ENCODE peak calls at places on chromosome 3, in six cellular contexts. One of them, this sample, is unnamed.

GRCh38 chr3:181752202-181752671 is 40.5 kb downstream of the SOX2 start:
- DNase-seq in NCI-H1092 treated with DMSO at 0.1 percent for 48 hours: no peak
- DNase-seq in GM10248: no peak
- DNase-seq in mucosa of gallbladder: no peak
- DNase-seq in AG10803: no peak
- DNase-seq in pons: peak
- DNase-seq in this sample: no peak

GRCh38 chr3:143716731-143717130 is 131.5 kb downstream of the SLC9A9 start:
- DNase-seq in pons: no peak
- DNase-seq in NCI-H1092 treated with DMSO at 0.1 percent for 48 hours: no peak
- DNase-seq in mucosa of gallbladder: no peak
- DNase-seq in GM10248: no peak
- DNase-seq in AG10803: no peak
- DNase-seq in this sample: no peak

GRCh38 chr3:43968465-43968864 is 273.2 kb upstream of the TOPAZ1 start:
- DNase-seq in NCI-H1092 treated with DMSO at 0.1 percent for 48 hours: no peak
- DNase-seq in AG10803: no peak
- DNase-seq in mucosa of gallbladder: no peak
- DNase-seq in pons: no peak
- DNase-seq in GM10248: no peak
- DNase-seq in this sample: no peak

GRCh38 chr3:178536271-178537079 is at the start of gene KCNMB2:
- DNase-seq in pons: peak
- DNase-seq in GM10248: no peak
- DNase-seq in NCI-H1092 treated with DMSO at 0.1 percent for 48 hours: peak
- DNase-seq in AG10803: no peak
- DNase-seq in mucosa of gallbladder: no peak
- DNase-seq in this sample: no peak

GRCh38 chr3:197942956-197943556 is 6.9 kb upstream of the RPL35A start:
- DNase-seq in mucosa of gallbladder: no peak
- DNase-seq in pons: peak
- DNase-seq in AG10803: peak
- DNase-seq in GM10248: peak
- DNase-seq in NCI-H1092 treated with DMSO at 0.1 percent for 48 hours: peak
- DNase-seq in this sample: no peak

GRCh38 chr3:140765246-140765645 is 87.4 kb downstream of the TRIM42 start:
- DNase-seq in NCI-H1092 treated with DMSO at 0.1 percent for 48 hours: no peak
- DNase-seq in AG10803: peak
- DNase-seq in GM10248: no peak
- DNase-seq in mucosa of gallbladder: no peak
- DNase-seq in pons: no peak
- DNase-seq in this sample: no peak

GRCh38 chr3:180409883-180410282 is 192.1 kb upstream of the TTC14 start:
- DNase-seq in NCI-H1092 treated with DMSO at 0.1 percent for 48 hours: no peak
- DNase-seq in mucosa of gallbladder: no peak
- DNase-seq in pons: no peak
- DNase-seq in AG10803: no peak
- DNase-seq in GM10248: no peak
- DNase-seq in this sample: no peak

GRCh38 chr3:51932471-51933370 is 9.0 kb downstream of the RRP9 start:
- DNase-seq in AG10803: no peak
- DNase-seq in pons: no peak
- DNase-seq in GM10248: no peak
- DNase-seq in mucosa of gallbladder: no peak
- DNase-seq in NCI-H1092 treated with DMSO at 0.1 percent for 48 hours: no peak
- DNase-seq in this sample: peak

GRCh38 chr3:46674031-46674592 is 19.4 kb downstream of the ALS2CL start:
- DNase-seq in mucosa of gallbladder: no peak
- DNase-seq in NCI-H1092 treated with DMSO at 0.1 percent for 48 hours: no peak
- DNase-seq in AG10803: no peak
- DNase-seq in GM10248: no peak
- DNase-seq in pons: no peak
- DNase-seq in this sample: no peak

GRCh38 chr3:120875989-120876388 is 32.0 kb upstream of the STXBP5L start:
- DNase-seq in AG10803: no peak
- DNase-seq in NCI-H1092 treated with DMSO at 0.1 percent for 48 hours: no peak
- DNase-seq in pons: no peak
- DNase-seq in GM10248: no peak
- DNase-seq in mucosa of gallbladder: no peak
- DNase-seq in this sample: no peak

GRCh38 chr3:111392911-111393351 is 149.1 kb upstream of the CD96 start:
- DNase-seq in mucosa of gallbladder: peak
- DNase-seq in pons: no peak
- DNase-seq in NCI-H1092 treated with DMSO at 0.1 percent for 48 hours: no peak
- DNase-seq in GM10248: no peak
- DNase-seq in AG10803: no peak
- DNase-seq in this sample: no peak

GRCh38 chr3:139524841-139525538 is 14.6 kb downstream of the RBP1 start:
- DNase-seq in GM10248: no peak
- DNase-seq in mucosa of gallbladder: peak
- DNase-seq in pons: no peak
- DNase-seq in NCI-H1092 treated with DMSO at 0.1 percent for 48 hours: no peak
- DNase-seq in AG10803: no peak
- DNase-seq in this sample: no peak

GRCh38 chr3:40669176-40669575 is 144.4 kb downstream of the ZNF621 start:
- DNase-seq in AG10803: no peak
- DNase-seq in pons: no peak
- DNase-seq in NCI-H1092 treated with DMSO at 0.1 percent for 48 hours: no peak
- DNase-seq in mucosa of gallbladder: no peak
- DNase-seq in GM10248: no peak
- DNase-seq in this sample: no peak

GRCh38 chr3:9769426-9770275 is at the start of gene CAMK1:
- DNase-seq in GM10248: peak
- DNase-seq in NCI-H1092 treated with DMSO at 0.1 percent for 48 hours: peak
- DNase-seq in AG10803: peak
- DNase-seq in mucosa of gallbladder: peak
- DNase-seq in pons: no peak
- DNase-seq in this sample: peak

GRCh38 chr3:12473503-12473902 is 10.8 kb upstream of the TSEN2 start:
- DNase-seq in AG10803: peak
- DNase-seq in NCI-H1092 treated with DMSO at 0.1 percent for 48 hours: no peak
- DNase-seq in pons: no peak
- DNase-seq in mucosa of gallbladder: no peak
- DNase-seq in GM10248: no peak
- DNase-seq in this sample: no peak

This sample was measured in osteocyte.